ENCODE peak calls at places on chromosomes 5 and 9, in six cellular contexts. T is K562; M is CD8-positive, alpha-beta T cell; L is OCI-LY7; K is heart left ventricle; Q is aorta. W is an unnamed sample. For H3K36me3, the result is how much of the 10 kb centered on the place peaks cover.

GRCh38 chr5:108659531-108659930 is 88.2 kb upstream of the FER start:
- DNase-seq in L (no peak), Q (no peak), T (no peak), K (no peak), M (no peak), W (no peak)

GRCh38 chr5:16713386-16713928 is 96.7 kb upstream of the RETREG1 start:
- DNase-seq in Q (no peak), K (no peak), M (no peak), T (no peak), L (no peak), W (no peak)

GRCh38 chr9:16485155-16485554 is 385.3 kb downstream of the BNC2 start:
- DNase-seq in T (no peak), Q (no peak), L (no peak), M (no peak), K (no peak), W (no peak)

GRCh38 chr5:16914584-16914983 is 21.5 kb downstream of the MYO10 start:
- DNase-seq in L (no peak), Q (no peak), M (no peak), T (no peak), K (no peak), W (no peak)

GRCh38 chr9:35102465-35102768 is 514 bp downstream of the STOML2 start:
- DNase-seq in M (no peak), K (no peak), L (no peak), T (peak), Q (peak), W (no peak)

GRCh38 chr9:12719431-12719830 is 26.2 kb downstream of the TYRP1 start:
- DNase-seq in Q (no peak), T (no peak), L (peak), K (no peak), M (no peak), W (no peak)

GRCh38 chr5:52560366-52560765 is 227.3 kb upstream of the ITGA1 start:
- DNase-seq in L (peak), M (no peak), T (no peak), K (no peak), Q (no peak), W (no peak)

GRCh38 chr5:153122416-153122815 is 368.1 kb upstream of the GRIA1 start:
- DNase-seq in Q (no peak), K (no peak), T (no peak), L (no peak), M (no peak), W (no peak)

GRCh38 chr5:3954633-3955032 is 359.0 kb downstream of the IRX1 start:
- DNase-seq in K (no peak), L (no peak), Q (no peak), T (no peak), M (no peak), W (no peak)

GRCh38 chr5:135313946-135314345 is 85.1 kb downstream of the MACROH2A1 start:
- DNase-seq in Q (no peak), T (no peak), M (no peak), K (no peak), L (no peak), W (no peak)

GRCh38 chr9:31677415-31677814 is 707.0 kb upstream of the ACO1 start:
- DNase-seq in Q (no peak), K (no peak), M (no peak), L (no peak), T (no peak), W (no peak)

GRCh38 chr5:100616981-100617380 is 81.8 kb downstream of the FAM174A start:
- DNase-seq in T (no peak), Q (no peak), M (no peak), K (no peak), L (no peak), W (no peak)

GRCh38 chr9:8963882-8964281 is 1164.3 kb upstream of the DMAC1 start:
- DNase-seq in T (no peak), M (no peak), L (no peak), Q (no peak), K (no peak), W (no peak)

GRCh38 chr5:55187370-55187769 is 14.4 kb upstream of the CDC20B start:
- DNase-seq in Q (no peak), L (peak), M (no peak), T (peak), K (no peak), W (no peak)

GRCh38 chr5:130871346-130872086 is 293.5 kb downstream of the HINT1 start:
- DNase-seq in K (peak), Q (no peak), L (peak), T (peak), M (peak), W (peak)

GRCh38 chr9:22112870-22113846 is 104.1 kb upstream of the CDKN2B start:
- DNase-seq in L (no peak), Q (no peak), K (no peak), T (no peak), M (no peak), W (no peak)

GRCh38 chr5:145854651-145855258 is 18.1 kb downstream of the GRXCR2 start:
- DNase-seq in K (no peak), Q (no peak), L (no peak), T (peak), M (no peak), W (no peak)

GRCh38 chr9:19934301-19934868 is 145.5 kb upstream of the SLC24A2 start:
- DNase-seq in Q (no peak), T (no peak), L (no peak), M (no peak), K (peak), W (no peak)

GRCh38 chr5:61301820-61302563 is 30.1 kb upstream of the ZSWIM6 start:
- DNase-seq in Q (peak), K (peak), M (no peak), T (no peak), L (no peak), W (no peak)

GRCh38 chr9:106619211-106619610 is 243.8 kb upstream of the ZNF462 start:
- DNase-seq in K (no peak), L (no peak), T (no peak), M (no peak), Q (no peak), W (no peak)

GRCh38 chr5:40991168-40991980 is 79.8 kb downstream of the MROH2B start:
- DNase-seq in M (no peak), K (peak), T (no peak), L (no peak), Q (peak), W (no peak)

GRCh38 chr5:20601678-20602100 is 613.7 kb upstream of the CDH18 start:
- DNase-seq in K (no peak), M (no peak), T (no peak), Q (no peak), L (no peak), W (no peak)

GRCh38 chr5:57501414-57502321 is 19.1 kb upstream of the ACTBL2 start:
- DNase-seq in L (no peak), M (no peak), K (peak), T (no peak), Q (no peak), W (no peak)

GRCh38 chr9:17531642-17532254 is 47.1 kb upstream of the SH3GL2 start:
- DNase-seq in M (no peak), Q (no peak), L (peak), T (peak), K (no peak), W (no peak)

GRCh38 chr9:134968011-134968822 is 50.5 kb upstream of the FCN1 start:
- DNase-seq in M (no peak), T (no peak), K (no peak), L (no peak), Q (peak), W (no peak)

GRCh38 chr5:100647461-100648230 is 112.5 kb downstream of the FAM174A start:
- DNase-seq in L (no peak), T (peak), M (no peak), Q (peak), K (peak), W (no peak)

GRCh38 chr5:165576678-165577275 is 2071.4 kb downstream of the MAT2B start:
- DNase-seq in L (no peak), K (no peak), M (no peak), T (no peak), Q (no peak), W (no peak)

GRCh38 chr5:78482948-78483347 is 122.5 kb downstream of the SCAMP1 start:
- DNase-seq in K (no peak), M (no peak), L (no peak), T (no peak), Q (no peak), W (no peak)

GRCh38 chr9:42388146-42388690 is 204.8 kb downstream of the SPATA31A6 start:
- DNase-seq in M (no peak), L (no peak), Q (no peak), T (peak), K (no peak), W (no peak)

GRCh38 chr5:179914032-179914755 is 6.5 kb upstream of the TBC1D9B start:
- DNase-seq in Q (no peak), T (no peak), M (no peak), K (no peak), L (peak), W (no peak)

GRCh38 chr5:95715799-95716461 is 15.2 kb upstream of the RHOBTB3 start:
- DNase-seq in Q (no peak), M (no peak), T (no peak), L (no peak), K (no peak), W (no peak)

GRCh38 chr5:23411200-23411599 is 96.2 kb upstream of the PRDM9 start:
- DNase-seq in Q (no peak), K (no peak), M (no peak), L (no peak), T (no peak), W (no peak)

GRCh38 chr9:69121155-69122085 is 52.7 kb upstream of the TJP2 start:
- DNase-seq in M (peak), T (no peak), L (peak), Q (peak), K (peak), W (peak)

GRCh38 chr5:8905021-8905420 is 640.9 kb downstream of the SEMA5A start:
- DNase-seq in Q (no peak), L (no peak), M (no peak), K (no peak), T (no peak), W (no peak)

GRCh38 chr9:87359958-87360601 is 137.6 kb upstream of the DAPK1 start:
- DNase-seq in Q (no peak), M (no peak), K (no peak), T (no peak), L (no peak), W (no peak)

GRCh38 chr9:3508531-3509374 is 17.0 kb downstream of the RFX3 start:
- DNase-seq in Q (no peak), K (no peak), L (peak), M (no peak), T (no peak), W (no peak)

GRCh38 chr5:134517553-134517952 is 7.9 kb upstream of the JADE2 start:
- DNase-seq in Q (no peak), T (no peak), M (no peak), L (no peak), K (no peak), W (no peak)

GRCh38 chr5:159496773-159497172 is 166.5 kb upstream of the IL12B start:
- DNase-seq in L (no peak), Q (no peak), K (no peak), M (no peak), T (no peak), W (no peak)

DNA sequence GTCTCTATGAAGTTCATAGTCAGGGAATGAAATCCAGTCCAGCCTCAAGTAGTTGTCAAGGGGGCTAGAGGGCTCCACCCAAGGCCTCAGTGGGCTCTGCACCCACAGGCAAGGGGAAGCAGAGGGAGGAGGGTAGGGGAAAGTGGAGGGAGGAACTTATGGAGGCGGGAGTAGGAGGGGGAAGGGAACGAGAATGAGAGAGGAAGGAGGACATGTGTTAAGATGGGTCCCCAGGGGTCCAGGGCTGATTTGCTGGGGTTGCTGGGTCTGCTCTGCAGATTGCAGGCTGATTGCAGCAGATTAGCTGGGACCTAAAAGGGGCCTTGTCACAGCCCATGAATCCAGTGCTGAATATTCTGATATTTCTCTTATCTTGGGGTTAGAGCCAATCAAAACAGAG is 166.9 kb upstream of the IL12B start:
- DNase-seq in K (no peak), M (no peak), L (no peak), Q (no peak), T (no peak), W (no peak)
- H3K4me3 ChIP-seq in K (no peak), M (no peak), L (no peak), Q (no peak), T (no peak), W (no peak)

DNA sequence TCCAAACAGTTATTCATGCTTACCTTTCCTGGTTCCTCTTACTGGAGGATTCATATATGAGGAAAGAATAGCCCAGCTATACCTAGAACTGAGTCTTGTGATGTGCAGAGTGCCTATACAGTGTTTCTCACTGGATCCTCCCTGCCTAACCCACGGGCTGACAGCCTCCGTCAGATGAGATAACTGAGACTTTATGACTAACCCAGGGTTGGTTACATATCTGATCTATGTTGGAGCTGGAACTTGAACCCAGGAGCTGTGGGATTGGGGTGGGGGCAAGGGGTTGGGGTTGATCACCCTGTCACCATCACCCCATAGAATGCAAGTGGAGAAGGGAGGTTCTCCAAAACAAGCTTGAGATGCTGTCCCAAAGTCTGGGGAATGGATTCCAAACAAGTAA is 100.4 kb downstream of the ARHGAP26 start:
- DNase-seq in Q (no peak), T (no peak), K (no peak), M (no peak), L (no peak), W (no peak)
- H3K27ac ChIP-seq in Q (no peak), T (no peak), K (no peak), M (no peak), L (no peak), W (no peak)

DNA sequence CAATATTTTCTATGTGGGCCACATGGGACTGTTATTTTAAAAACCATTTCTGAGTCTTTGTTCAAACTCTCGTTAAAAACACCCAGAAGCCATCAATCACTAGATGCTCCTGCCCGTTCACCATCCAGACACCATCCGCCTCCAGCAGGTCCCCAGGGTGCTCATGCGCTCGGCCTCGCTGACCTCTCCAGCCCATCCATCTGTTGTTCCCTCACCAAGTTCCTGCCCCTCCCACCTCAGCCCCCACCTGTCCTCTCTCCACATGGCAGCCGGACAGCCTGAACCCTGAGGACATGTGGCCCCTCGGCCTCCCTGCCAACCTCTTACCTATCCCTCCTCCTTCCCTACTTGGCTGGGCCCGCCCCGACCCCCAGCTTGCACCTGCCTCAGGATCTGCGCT is 31.6 kb downstream of the NSUN2 start:
- DNase-seq in T (no peak), L (no peak), M (no peak), Q (no peak), K (no peak), W (no peak)
- H3K36me3 ChIP-seq in T (half or more), L (half or more), M (half or more), Q (under half), K (under half), W (half or more)

DNA sequence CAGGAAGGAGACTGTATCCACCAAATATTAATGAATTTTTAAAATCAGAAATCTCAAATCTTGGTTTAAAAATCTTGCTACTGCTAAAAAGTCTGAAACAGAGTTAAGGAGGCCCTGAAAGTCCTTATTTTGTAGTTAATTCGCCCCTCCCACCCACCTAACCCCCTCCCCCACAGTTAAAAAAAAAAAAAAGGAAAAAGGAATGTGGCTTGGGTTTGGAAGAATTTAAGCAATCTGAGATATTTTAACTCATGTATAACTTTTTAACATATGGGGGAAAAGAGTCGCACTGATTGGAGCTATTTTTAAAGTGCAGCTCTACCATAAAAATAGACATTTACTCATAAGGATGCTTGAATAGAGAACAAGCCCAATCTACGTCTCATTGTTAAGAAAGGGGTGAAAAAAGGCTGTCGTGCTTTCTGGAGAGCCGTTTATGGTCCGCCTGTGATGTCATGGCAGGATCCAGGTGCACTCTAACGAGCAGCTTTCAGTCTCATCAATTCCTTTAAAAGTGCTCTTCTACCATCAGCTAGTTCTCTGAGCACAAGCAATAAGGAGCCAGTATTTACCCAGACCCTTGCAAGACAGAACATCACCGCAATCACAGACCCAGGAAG is 142.5 kb downstream of the ELAVL2 start:
- DNase-seq in T (no peak), K (no peak), M (no peak), Q (no peak), L (no peak), W (no peak)
- H3K4me3 ChIP-seq in T (no peak), K (no peak), M (no peak), Q (no peak), L (no peak), W (no peak)

DNA sequence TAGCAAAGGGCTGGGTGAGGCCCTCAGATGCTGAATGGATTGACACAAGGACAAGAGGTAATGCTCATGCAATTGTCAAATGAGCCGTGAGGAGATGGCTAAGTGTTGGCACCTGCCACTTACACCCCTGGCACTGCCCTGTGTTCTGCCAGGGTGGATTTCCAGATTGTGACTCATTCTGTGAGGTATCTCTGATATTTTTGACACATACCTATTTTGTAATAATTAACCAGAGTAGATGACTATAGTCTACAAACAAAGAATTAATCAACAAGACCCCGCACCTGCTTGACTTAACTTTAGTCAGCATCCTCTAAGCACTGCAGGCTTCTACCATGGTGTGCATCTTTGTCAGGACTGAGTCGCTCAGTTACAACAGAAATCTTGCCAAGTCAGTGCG is 200.8 kb downstream of the DIRAS2 start:
- DNase-seq in L (no peak), K (no peak), T (no peak), M (no peak), Q (no peak), W (no peak)
- H3K27ac ChIP-seq in L (no peak), K (no peak), T (no peak), M (no peak), Q (no peak), W (no peak)

DNA sequence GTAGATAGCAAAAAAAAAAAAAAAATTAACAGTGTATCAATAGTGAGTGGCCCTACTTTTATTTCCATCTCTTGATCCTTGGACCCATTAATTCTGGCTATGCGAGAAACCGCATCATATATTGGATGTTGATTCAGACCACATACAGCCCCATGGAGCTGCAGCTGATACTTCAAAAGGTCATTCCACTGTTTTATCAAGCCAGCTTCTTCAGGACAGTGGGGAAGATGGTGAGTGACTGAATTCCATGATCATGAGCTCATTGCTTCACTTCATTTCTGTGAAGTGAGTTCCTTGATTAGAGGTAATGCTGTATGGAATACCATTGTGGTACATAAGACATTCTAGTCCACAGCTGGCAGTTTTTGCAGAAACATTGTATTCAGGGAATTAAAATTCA is 222.9 kb upstream of the MEF2C start:
- DNase-seq in M (no peak), T (no peak), L (no peak), Q (no peak), K (no peak), W (no peak)
- H3K36me3 ChIP-seq in M (under half), T (under half), L (under half), Q (under half), K (under half), W (under half)

DNA sequence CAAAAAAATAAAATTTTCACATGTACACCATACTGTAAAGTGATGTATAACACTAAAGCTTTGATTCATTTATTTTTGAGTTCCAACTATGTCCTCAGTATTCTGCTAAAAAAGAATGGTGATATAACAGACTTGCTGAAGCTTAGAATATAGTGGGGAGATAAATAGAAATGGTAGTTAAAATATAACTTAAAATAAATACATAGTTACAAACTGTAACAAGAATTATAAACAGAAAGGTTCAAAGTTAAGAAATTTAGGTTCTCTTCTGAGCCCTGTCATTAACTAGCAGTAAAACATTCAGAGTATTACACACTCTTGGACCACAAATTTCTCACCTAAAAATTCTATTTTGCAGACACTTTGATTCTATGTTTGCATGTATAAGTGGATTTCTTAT is 392.1 kb downstream of the ANXA1 start:
- DNase-seq in M (no peak), T (no peak), L (no peak), Q (no peak), K (no peak), W (no peak)
- H3K4me3 ChIP-seq in M (no peak), T (no peak), L (no peak), Q (no peak), K (no peak), W (no peak)

GRCh38 chr9:749712-750111 is 91.8 kb upstream of the DMRT1 start:
- DNase-seq in M (no peak), Q (no peak), K (no peak), L (peak), T (no peak), W (no peak)
- H3K27ac ChIP-seq in M (no peak), Q (no peak), K (no peak), L (no peak), T (no peak), W (peak)